ENCODE peak calls at places on chromosomes 5 and 9, in seven cellular contexts. N, C, H, S, O, Q and I are unnamed samples.
A peak's percentile ranks its signal among the peaks of the same experiment; 100 is the strongest.

GRCh38 chr5:136769900-136770684 is 404.7 kb upstream of the TRPC7 start:
- DNase-seq in H (peak; percentile 75), O (peak; percentile 55), N (peak; percentile 68), S (peak; percentile 70), C (peak; percentile 46), Q (no peak), I (peak; percentile 88)

GRCh38 chr5:17374157-17374556 is 123.9 kb upstream of the TAF11L2 start:
- DNase-seq in Q (no peak), N (no peak), S (no peak), C (no peak), H (no peak), O (no peak), I (no peak)

GRCh38 chr9:122374885-122375420 is 4.1 kb downstream of the PTGS1 start:
- DNase-seq in C (peak; percentile 83), Q (peak; percentile 80), N (peak; percentile 40), S (peak; percentile 68), H (peak; percentile 95), O (peak; percentile 83), I (peak; percentile 75)

GRCh38 chr9:95620296-95620695 is 103.5 kb upstream of the PTCH1 start:
- DNase-seq in S (no peak), O (peak; percentile 37), C (no peak), N (no peak), H (no peak), Q (no peak), I (no peak)

GRCh38 chr9:18138676-18139075 is 335.3 kb upstream of the ADAMTSL1 start:
- DNase-seq in C (no peak), Q (no peak), H (no peak), S (no peak), N (peak; percentile 39), O (no peak), I (no peak)

GRCh38 chr5:145554399-145554798 is 280.7 kb downstream of the PRELID2 start:
- DNase-seq in N (peak; percentile 3), C (no peak), Q (no peak), H (no peak), S (no peak), O (no peak), I (peak; percentile 7)

GRCh38 chr5:67985686-67986387 is 229.7 kb upstream of the PIK3R1 start:
- DNase-seq in C (no peak), N (no peak), H (no peak), S (no peak), O (no peak), Q (no peak), I (peak; percentile 47)

GRCh38 chr5:36688722-36689121 is 82.3 kb downstream of the SLC1A3 start:
- DNase-seq in Q (no peak), S (no peak), O (no peak), N (no peak), C (no peak), H (no peak), I (peak; percentile 14)

GRCh38 chr9:25003686-25004085 is 458.0 kb upstream of the IZUMO3 start:
- DNase-seq in O (peak; percentile 14), S (no peak), N (no peak), C (peak; percentile 60), Q (no peak), H (no peak), I (no peak)

GRCh38 chr5:38871790-38872551 is 26.2 kb downstream of the OSMR start:
- DNase-seq in S (no peak), N (no peak), O (no peak), Q (no peak), H (no peak), C (no peak), I (peak; percentile 98)

GRCh38 chr9:119418721-119419120 is 49.5 kb upstream of the BRINP1 start:
- DNase-seq in C (no peak), H (no peak), Q (no peak), O (no peak), S (no peak), N (no peak), I (no peak)

GRCh38 chr5:75167345-75167744 is 69.3 kb downstream of the ANKRD31 start:
- DNase-seq in H (no peak), O (no peak), C (no peak), N (no peak), Q (no peak), S (no peak), I (peak; percentile 3)

GRCh38 chr5:40991168-40991980 is 79.8 kb downstream of the MROH2B start:
- DNase-seq in H (peak; percentile 87), N (peak; percentile 23), S (peak; percentile 88), O (no peak), C (no peak), Q (peak; percentile 78), I (peak; percentile 83)

GRCh38 chr5:75331-76320 is 16.3 kb upstream of the PLEKHG4B start:
- DNase-seq in Q (no peak), C (no peak), H (no peak), S (no peak), O (no peak), N (peak; percentile 60), I (no peak)

DNA sequence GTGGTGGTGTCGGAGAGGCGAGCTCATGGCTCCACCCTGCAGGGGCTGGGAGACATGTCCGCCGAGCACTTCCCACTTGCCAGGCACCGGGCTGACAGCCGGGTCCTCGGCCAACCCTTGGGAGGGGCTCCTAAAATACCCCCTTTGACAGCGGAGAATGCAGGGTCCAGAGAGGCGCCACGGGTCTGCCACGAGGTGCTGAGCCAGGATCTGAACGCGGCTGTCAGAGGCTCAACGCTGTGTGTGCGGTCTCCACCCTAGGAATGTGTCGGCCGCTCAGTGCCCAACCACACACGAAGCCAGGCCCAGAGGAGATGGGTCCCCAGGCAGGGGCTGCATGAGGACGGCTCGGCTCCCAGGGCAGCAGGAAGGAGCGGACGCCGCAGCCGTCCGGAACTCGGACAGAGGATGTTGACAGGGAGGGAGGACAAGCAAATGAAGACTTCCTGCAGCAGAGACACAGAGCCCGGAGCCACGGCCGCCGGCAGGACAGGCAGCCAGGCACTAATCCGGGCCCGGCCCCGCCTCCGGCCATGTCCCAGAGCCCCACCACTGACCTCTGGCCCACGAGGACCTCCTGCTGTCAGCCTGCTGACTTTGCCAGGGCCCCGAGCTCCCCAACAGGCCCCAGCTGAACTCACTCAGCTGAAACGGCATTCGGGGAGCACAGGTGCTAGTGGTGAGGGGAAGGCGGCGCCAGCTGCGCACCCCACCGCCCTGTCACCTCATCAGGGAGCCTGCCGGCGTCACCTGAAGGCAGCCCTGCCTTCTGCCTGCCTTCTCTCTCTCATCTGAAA is 12.8 kb downstream of the VAV2 start:
- DNase-seq in N (no peak), O (peak; percentile 35), C (peak; percentile 76), H (peak; percentile 73), Q (no peak), S (peak; percentile 41), I (peak; percentile 56)
- H3K4me3 ChIP-seq in N (no peak overlapping the region), O (no peak overlapping the region), C (no peak overlapping the region), H (peak overlapping the region; percentile 8), Q (no peak overlapping the region), S (peak overlapping the region; percentile 25), I (no peak overlapping the region)

GRCh38 chr5:86983208-86983607 is 284.5 kb upstream of the RASA1 start:
- DNase-seq in Q (no peak), N (no peak), O (no peak), H (no peak), C (no peak), S (no peak), I (no peak)

GRCh38 chr5:86981898-86982297 is 285.8 kb upstream of the RASA1 start:
- DNase-seq in C (no peak), H (no peak), Q (no peak), N (no peak), O (no peak), S (no peak), I (no peak)

GRCh38 chr5:86986837-86987236 is 280.8 kb upstream of the RASA1 start:
- DNase-seq in S (no peak), N (no peak), C (no peak), O (no peak), H (no peak), Q (no peak), I (no peak)
- TF ChIP-seq CTCF in S (no peak), N (no peak), C (no peak), O (no peak), H (no peak), Q (no peak), I (no peak)

GRCh38 chr9:129612123-129612522 is 8.8 kb downstream of the C9orf50 start:
- DNase-seq in O (no peak), S (no peak), N (no peak), C (peak; percentile 41), H (no peak), Q (no peak), I (no peak)

GRCh38 chr9:129612815-129613519 is 7.9 kb downstream of the C9orf50 start:
- DNase-seq in H (peak; percentile 74), N (no peak), C (peak; percentile 65), Q (no peak), S (no peak), O (no peak), I (no peak)

GRCh38 chr9:129610473-129611301 is 10.2 kb downstream of the C9orf50 start:
- DNase-seq in S (peak; percentile 73), N (peak; percentile 74), C (peak; percentile 94), H (peak; percentile 90), Q (peak; percentile 81), O (peak; percentile 85), I (peak; percentile 63)

GRCh38 chr9:129610193-129610472 is 10.8 kb downstream of the C9orf50 start:
- DNase-seq in Q (no peak), S (no peak), N (no peak), H (no peak), O (no peak), C (no peak), I (no peak)

GRCh38 chr9:129611302-129611800 is 9.6 kb downstream of the C9orf50 start:
- DNase-seq in C (no peak), Q (no peak), S (no peak), H (no peak), N (no peak), O (no peak), I (no peak)
- H3K4me3 ChIP-seq in C (peak overlapping the region; percentile 56), Q (no peak overlapping the region), S (peak overlapping the region; percentile 66), H (peak overlapping the region; percentile 66), N (no peak overlapping the region), O (no peak overlapping the region), I (no peak overlapping the region)

DNA sequence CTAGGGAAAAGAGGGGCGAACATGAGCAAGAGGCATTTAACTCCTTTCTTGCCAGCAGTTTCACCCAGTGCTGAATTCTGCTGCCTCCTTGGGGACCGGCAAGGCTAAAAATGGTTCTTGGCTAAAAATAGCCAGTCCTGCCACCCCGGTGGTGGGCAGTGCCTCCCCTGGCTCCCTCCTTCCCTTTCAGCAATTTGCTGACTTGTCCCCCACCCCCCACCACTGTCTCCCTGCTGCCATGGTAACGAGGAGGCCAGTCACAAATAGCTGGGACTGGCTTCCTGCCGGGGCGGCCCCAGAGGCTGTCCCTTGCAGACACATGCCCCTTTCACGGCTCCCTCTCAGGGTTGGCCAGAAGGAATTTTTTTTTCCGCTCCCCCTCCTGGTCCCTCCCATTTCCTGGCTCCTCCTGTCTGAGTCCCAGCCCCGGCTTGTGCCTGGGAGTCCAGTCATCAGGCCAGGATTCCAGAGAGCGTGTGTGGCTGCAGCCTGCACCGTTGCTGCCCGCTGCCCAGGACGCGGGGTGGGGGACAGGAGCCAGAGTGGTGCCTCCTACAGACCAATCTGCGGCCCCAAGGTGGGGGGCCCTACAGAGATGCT is 130.3 kb downstream of the RGS3 start:
- DNase-seq in Q (peak; percentile 84), N (peak; percentile 91), H (peak; percentile 97), C (peak; percentile 83), O (peak; percentile 62), S (peak; percentile 95), I (peak; percentile 96)
- TF ChIP-seq CTCF in Q (no peak), N (no peak), H (no peak), C (no peak), O (no peak), S (no peak), I (no peak)

DNA sequence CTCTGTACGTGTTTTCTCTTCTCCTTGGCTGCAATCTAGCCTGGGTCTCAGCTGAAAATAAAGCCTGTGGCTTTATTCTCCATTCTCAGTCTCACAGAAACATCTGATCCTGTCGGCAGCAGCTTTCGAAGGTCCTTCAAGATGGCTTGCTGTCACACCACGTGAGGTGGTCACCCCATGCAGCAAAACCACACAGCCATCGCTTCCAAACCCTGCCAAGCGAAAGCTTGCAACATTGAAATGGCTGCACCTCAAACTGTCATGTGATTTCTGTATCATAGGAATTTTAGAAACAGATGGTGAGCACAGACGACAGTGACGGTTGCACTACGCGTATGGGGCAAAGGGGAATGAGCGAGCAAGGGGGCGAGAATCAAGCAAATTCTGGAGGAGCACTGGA is 98.5 kb upstream of the SMARCA2 start:
- DNase-seq in C (no peak), H (no peak), O (no peak), S (no peak), N (no peak), Q (no peak), I (no peak)
- H3K4me3 ChIP-seq in C (no peak overlapping the region), H (no peak overlapping the region), O (no peak overlapping the region), S (no peak overlapping the region), N (no peak overlapping the region), Q (no peak overlapping the region), I (no peak overlapping the region)